ENCODE peak calls at places on chromosomes 3 and 15, in ten cellular contexts. One of them, this sample, is unnamed.
A peak's percentile ranks its signal among the peaks of the same experiment; 100 is the strongest.

GRCh38 chr15:99564221-99565030 is 1.4 kb upstream of the MEF2A start:
- DNase-seq in iris pigment epithelial cell: peak; percentile 41
- DNase-seq in T-helper 1 cell: no peak
- DNase-seq in NCI-H1092 treated with DMSO at 0.1 percent for 48 hours: peak; percentile 47
- DNase-seq in GM04504: no peak
- DNase-seq in stimulated activated CD8-positive, alpha-beta memory T cell treated with anti-CD3 and anti-CD28 coated beads, Interleukin-2, amount 100 ng/mL, for 1 hour: no peak
- DNase-seq in effector memory CD4-positive, alpha-beta T cell: no peak
- DNase-seq in GM13977: peak; percentile 72
- DNase-seq in germinal center: peak; percentile 65
- DNase-seq in dermis microvascular lymphatic vessel endothelial cell: no peak
- DNase-seq in this sample: peak; percentile 3

GRCh38 chr3:55341502-55342031 is 145.5 kb downstream of the WNT5A start:
- DNase-seq in T-helper 1 cell: no peak
- DNase-seq in iris pigment epithelial cell: no peak
- DNase-seq in GM04504: no peak
- DNase-seq in stimulated activated CD8-positive, alpha-beta memory T cell treated with anti-CD3 and anti-CD28 coated beads, Interleukin-2, amount 100 ng/mL, for 1 hour: no peak
- DNase-seq in effector memory CD4-positive, alpha-beta T cell: no peak
- DNase-seq in GM13977: no peak
- DNase-seq in NCI-H1092 treated with DMSO at 0.1 percent for 48 hours: no peak
- DNase-seq in dermis microvascular lymphatic vessel endothelial cell: no peak
- DNase-seq in germinal center: no peak
- DNase-seq in this sample: no peak

GRCh38 chr3:179244874-179245273 is 6.0 kb downstream of the KCNMB3 start:
- DNase-seq in GM04504: no peak
- DNase-seq in dermis microvascular lymphatic vessel endothelial cell: no peak
- DNase-seq in NCI-H1092 treated with DMSO at 0.1 percent for 48 hours: no peak
- DNase-seq in iris pigment epithelial cell: peak; percentile 39
- DNase-seq in T-helper 1 cell: no peak
- DNase-seq in germinal center: no peak
- DNase-seq in stimulated activated CD8-positive, alpha-beta memory T cell treated with anti-CD3 and anti-CD28 coated beads, Interleukin-2, amount 100 ng/mL, for 1 hour: no peak
- DNase-seq in GM13977: no peak
- DNase-seq in effector memory CD4-positive, alpha-beta T cell: no peak
- DNase-seq in this sample: no peak

GRCh38 chr3:72855001-72855400 is 6.8 kb upstream of the SHQ1 start:
- DNase-seq in NCI-H1092 treated with DMSO at 0.1 percent for 48 hours: no peak
- DNase-seq in effector memory CD4-positive, alpha-beta T cell: no peak
- DNase-seq in GM13977: no peak
- DNase-seq in dermis microvascular lymphatic vessel endothelial cell: no peak
- DNase-seq in T-helper 1 cell: no peak
- DNase-seq in iris pigment epithelial cell: no peak
- DNase-seq in stimulated activated CD8-positive, alpha-beta memory T cell treated with anti-CD3 and anti-CD28 coated beads, Interleukin-2, amount 100 ng/mL, for 1 hour: no peak
- DNase-seq in germinal center: no peak
- DNase-seq in GM04504: no peak
- DNase-seq in this sample: no peak

GRCh38 chr15:88805031-88805780 is 2.0 kb downstream of the ACAN start:
- DNase-seq in NCI-H1092 treated with DMSO at 0.1 percent for 48 hours: no peak
- DNase-seq in germinal center: no peak
- DNase-seq in GM04504: no peak
- DNase-seq in iris pigment epithelial cell: no peak
- DNase-seq in stimulated activated CD8-positive, alpha-beta memory T cell treated with anti-CD3 and anti-CD28 coated beads, Interleukin-2, amount 100 ng/mL, for 1 hour: no peak
- DNase-seq in dermis microvascular lymphatic vessel endothelial cell: no peak
- DNase-seq in GM13977: no peak
- DNase-seq in effector memory CD4-positive, alpha-beta T cell: no peak
- DNase-seq in T-helper 1 cell: no peak
- DNase-seq in this sample: no peak

GRCh38 chr3:162643245-162643644 is 1146.6 kb downstream of the OTOL1 start:
- DNase-seq in GM04504: no peak
- DNase-seq in T-helper 1 cell: no peak
- DNase-seq in dermis microvascular lymphatic vessel endothelial cell: no peak
- DNase-seq in NCI-H1092 treated with DMSO at 0.1 percent for 48 hours: no peak
- DNase-seq in effector memory CD4-positive, alpha-beta T cell: no peak
- DNase-seq in iris pigment epithelial cell: no peak
- DNase-seq in germinal center: no peak
- DNase-seq in stimulated activated CD8-positive, alpha-beta memory T cell treated with anti-CD3 and anti-CD28 coated beads, Interleukin-2, amount 100 ng/mL, for 1 hour: no peak
- DNase-seq in GM13977: no peak
- DNase-seq in this sample: no peak

GRCh38 chr3:125433611-125434041 is 58.5 kb upstream of the ZNF148 start:
- DNase-seq in dermis microvascular lymphatic vessel endothelial cell: no peak
- DNase-seq in effector memory CD4-positive, alpha-beta T cell: no peak
- DNase-seq in GM13977: no peak
- DNase-seq in GM04504: no peak
- DNase-seq in T-helper 1 cell: no peak
- DNase-seq in stimulated activated CD8-positive, alpha-beta memory T cell treated with anti-CD3 and anti-CD28 coated beads, Interleukin-2, amount 100 ng/mL, for 1 hour: no peak
- DNase-seq in NCI-H1092 treated with DMSO at 0.1 percent for 48 hours: no peak
- DNase-seq in iris pigment epithelial cell: no peak
- DNase-seq in germinal center: no peak
- DNase-seq in this sample: no peak

GRCh38 chr15:45665261-45665660 is 30.4 kb downstream of the SQOR start:
- DNase-seq in germinal center: no peak
- DNase-seq in GM04504: no peak
- DNase-seq in T-helper 1 cell: no peak
- DNase-seq in NCI-H1092 treated with DMSO at 0.1 percent for 48 hours: no peak
- DNase-seq in iris pigment epithelial cell: no peak
- DNase-seq in stimulated activated CD8-positive, alpha-beta memory T cell treated with anti-CD3 and anti-CD28 coated beads, Interleukin-2, amount 100 ng/mL, for 1 hour: no peak
- DNase-seq in dermis microvascular lymphatic vessel endothelial cell: no peak
- DNase-seq in GM13977: no peak
- DNase-seq in effector memory CD4-positive, alpha-beta T cell: no peak
- DNase-seq in this sample: no peak

This sample was measured in memory B cell.